ENCODE peak calls at places on chromosome 6, in ten cellular contexts. D is heart right ventricle; A is MM.1S; N is astrocyte; R is H9; X is Panc1; J is testis; W is CD8-positive, alpha-beta T cell; G is breast epithelium; Z is RWPE1. V is an unnamed sample.

GRCh38 chr6:45545416-45545815 is 167.7 kb upstream of the SUPT3H start:
- DNase-seq in R (no peak), D (no peak), J (no peak), G (no peak), X (no peak), W (no peak), N (no peak), A (no peak), Z (no peak), V (no peak)

GRCh38 chr6:147117580-147117979 is 86.6 kb upstream of the STXBP5 start:
- DNase-seq in N (no peak), W (no peak), J (no peak), X (no peak), Z (no peak), G (no peak), R (no peak), D (no peak), A (no peak), V (no peak)

GRCh38 chr6:149392535-149392934 is 7.5 kb upstream of the SUMO4 start:
- DNase-seq in A (no peak), D (no peak), G (no peak), N (no peak), R (no peak), X (no peak), Z (no peak), W (no peak), J (no peak), V (no peak)

GRCh38 chr6:15909290-15910070 is 219.4 kb upstream of the MYLIP start:
- DNase-seq in Z (no peak), R (no peak), A (no peak), G (no peak), N (no peak), X (no peak), D (no peak), W (no peak), J (no peak), V (no peak)

GRCh38 chr6:19052219-19052618 is 665.1 kb downstream of the RNF144B start:
- DNase-seq in A (no peak), J (no peak), D (no peak), W (no peak), Z (no peak), G (no peak), X (no peak), N (peak; percentile 66), R (no peak), V (peak; percentile 18)

GRCh38 chr6:106662458-106662857 is 33.1 kb downstream of the QRSL1 start:
- DNase-seq in Z (no peak), G (no peak), X (no peak), W (no peak), N (no peak), J (no peak), D (no peak), A (no peak), R (no peak), V (no peak)

GRCh38 chr6:14950103-14950969 is 295.5 kb upstream of the JARID2 start:
- DNase-seq in X (no peak), N (no peak), J (no peak), D (no peak), W (no peak), G (no peak), A (no peak), R (no peak), Z (no peak), V (no peak)

GRCh38 chr6:56348578-56348977 is 101.2 kb upstream of the COL21A1 start:
- DNase-seq in G (no peak), A (no peak), X (no peak), W (no peak), N (no peak), R (no peak), Z (no peak), D (no peak), J (no peak), V (no peak)

GRCh38 chr6:118768904-118769325 is 117.5 kb upstream of the CEP85L start:
- DNase-seq in N (no peak), A (peak; percentile 89), D (no peak), X (no peak), G (no peak), J (no peak), W (peak; percentile 2), R (no peak), Z (no peak), V (no peak)

GRCh38 chr6:21033575-21034026 is 499.3 kb downstream of the CDKAL1 start:
- DNase-seq in X (no peak), Z (peak; percentile 70), D (no peak), A (no peak), J (no peak), G (no peak), N (peak; percentile 78), W (no peak), R (no peak), V (no peak)

GRCh38 chr6:45650527-45651135 is 272.9 kb upstream of the SUPT3H start:
- DNase-seq in A (no peak), G (no peak), D (no peak), W (no peak), R (no peak), J (no peak), Z (peak; percentile 76), X (peak; percentile 20), N (peak; percentile 96), V (no peak)

GRCh38 chr6:15077964-15078363 is 167.9 kb upstream of the JARID2 start:
- DNase-seq in D (no peak), Z (no peak), N (no peak), R (peak; percentile 94), W (no peak), A (no peak), X (no peak), J (no peak), G (no peak), V (no peak)

GRCh38 chr6:167825759-167826229 is 917 bp upstream of the AFDN start:
- DNase-seq in X (no peak), A (no peak), Z (peak; percentile 72), W (no peak), D (peak; percentile 44), J (peak; percentile 83), N (no peak), G (peak; percentile 74), R (peak; percentile 83), V (no peak)

DNA sequence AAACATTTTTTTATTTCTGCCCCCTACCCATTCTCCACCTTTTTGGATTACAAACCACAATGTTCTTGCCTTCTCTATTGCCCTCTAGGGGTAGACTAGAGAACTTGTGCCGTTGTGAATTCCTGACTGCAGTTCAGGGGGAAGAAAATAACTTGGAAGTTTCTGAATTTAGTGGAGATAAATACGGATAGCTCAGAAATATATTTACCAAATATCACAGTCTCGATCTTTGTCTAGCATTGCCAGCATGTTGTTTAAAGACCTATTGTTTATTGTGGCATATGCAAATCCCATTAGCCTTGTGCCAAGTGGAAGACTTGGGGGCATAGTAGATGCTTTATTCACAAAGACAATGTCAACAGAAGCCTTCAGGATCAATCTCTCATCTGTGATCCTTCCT is 154.1 kb upstream of the MMS22L start:
- DNase-seq in W (no peak), D (no peak), R (no peak), A (no peak), J (no peak), X (peak; percentile 7), Z (peak; percentile 21), N (peak; percentile 2), G (no peak), V (peak; percentile 71)
- TF ChIP-seq CTCF in W (no peak), D (peak; percentile 59), R (peak; percentile 86), A (peak; percentile 78), J (no peak), X (peak; percentile 81), Z (peak; percentile 73), N (peak; percentile 85), G (peak; percentile 32), V (peak; percentile 80)

DNA sequence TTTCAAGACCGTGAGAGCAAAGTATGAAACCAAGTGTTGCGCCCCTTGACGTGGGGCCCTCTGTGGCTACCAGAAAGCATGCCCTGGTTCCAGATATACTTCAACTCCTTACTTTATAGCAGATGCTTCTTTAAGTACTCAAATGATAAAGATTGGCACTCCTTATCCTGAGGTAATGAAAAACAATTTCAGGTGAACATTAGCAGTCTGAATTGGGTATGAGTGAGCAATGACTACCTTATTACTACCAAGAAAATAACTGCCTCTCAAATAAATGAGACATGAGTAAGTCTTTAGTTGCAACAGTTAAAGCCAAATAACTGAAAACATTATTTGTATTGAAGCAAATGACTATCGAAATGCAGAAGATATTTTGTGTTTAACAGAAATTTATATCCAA is 408.7 kb downstream of the MMUT start:
- DNase-seq in D (no peak), Z (peak; percentile 5), X (no peak), J (no peak), W (no peak), R (no peak), N (no peak), G (no peak), A (no peak), V (no peak)
- H3K27ac ChIP-seq in D (no peak overlapping the region), Z (no peak overlapping the region), X (no peak overlapping the region), J (no peak overlapping the region), W (no peak overlapping the region), R (no peak overlapping the region), N (no peak overlapping the region), G (no peak overlapping the region), A (no peak overlapping the region), V (no peak overlapping the region)

DNA sequence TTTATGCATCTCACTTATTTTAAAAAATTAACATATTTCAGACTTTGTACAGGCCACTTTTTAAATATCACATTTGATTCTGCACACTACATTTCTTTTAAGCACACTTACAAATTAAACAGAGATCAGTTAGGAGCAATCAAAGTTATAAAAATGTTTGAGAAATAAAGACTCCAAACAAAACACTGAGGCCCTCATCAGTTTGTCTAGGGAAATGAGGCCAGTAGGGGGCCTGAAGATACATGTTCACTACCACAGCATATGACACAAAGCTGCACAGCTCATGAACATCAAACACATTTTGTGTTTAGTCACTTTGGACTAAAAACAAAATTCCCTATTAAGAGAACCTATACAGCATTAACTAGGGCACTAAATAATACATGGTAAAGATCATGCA is 180.5 kb downstream of the PDE7B start:
- DNase-seq in Z (peak; percentile 38), G (no peak), D (no peak), X (no peak), A (no peak), W (no peak), R (no peak), J (peak; percentile 62), N (no peak), V (peak; percentile 51)
- TF ChIP-seq CTCF in Z (peak; percentile 10), G (no peak), D (peak; percentile 72), X (peak; percentile 43), A (peak; percentile 38), W (peak; percentile 12), R (peak; percentile 38), J (peak; percentile 31), N (peak; percentile 67), V (peak; percentile 63)

DNA sequence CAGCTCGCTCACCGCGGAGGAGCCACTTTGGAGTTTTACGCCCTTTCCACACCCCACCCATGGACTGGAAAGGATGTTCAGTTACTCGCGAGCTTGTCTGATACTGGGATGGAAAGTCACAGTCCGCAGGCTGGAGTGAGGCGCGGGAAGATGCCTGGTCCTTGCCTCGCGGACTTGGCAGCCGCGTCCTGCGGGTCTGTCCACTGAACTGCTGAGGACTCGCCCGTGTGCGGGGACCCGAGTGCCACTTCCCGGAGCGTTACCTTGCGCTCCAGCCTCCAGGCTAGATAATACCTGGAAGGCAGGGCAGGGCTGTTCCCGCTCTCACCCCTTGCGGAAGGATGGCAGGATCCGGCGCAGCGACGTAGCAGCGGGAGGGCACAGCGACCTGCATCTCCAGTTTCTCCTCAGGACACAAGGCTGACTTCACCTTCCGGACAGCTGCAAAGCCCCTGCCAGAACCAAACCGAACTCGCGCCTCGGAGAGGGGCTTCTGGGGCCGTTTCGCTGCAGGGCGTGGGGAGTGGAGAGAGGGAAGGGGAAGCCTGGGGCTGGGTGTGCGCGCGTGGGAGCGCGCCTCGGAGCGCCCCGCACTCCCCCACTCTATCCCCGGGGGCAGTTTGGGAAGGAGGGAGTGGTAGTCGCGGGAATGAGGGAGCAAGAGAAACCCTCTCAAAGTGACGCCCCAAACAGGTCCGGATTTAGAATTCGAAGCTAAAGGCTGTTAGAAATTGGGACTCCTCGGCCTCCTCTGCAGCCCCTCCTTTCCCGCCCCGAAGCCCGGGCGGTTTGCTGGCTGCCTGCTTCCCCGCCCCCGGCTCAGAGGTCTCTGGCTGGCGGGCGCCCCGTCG is at the start of gene KCNQ5:
- DNase-seq in J (no peak), N (no peak), X (no peak), R (peak; percentile 71), D (no peak), A (no peak), W (no peak), G (no peak), Z (peak; percentile 33), V (peak; percentile 36)
- H3K27ac ChIP-seq in J (no peak within 1 kb of the TSS), N (no peak within 1 kb of the TSS), X (peak within 1 kb of the TSS; percentile 86), R (no peak within 1 kb of the TSS), D (no peak within 1 kb of the TSS), A (peak within 1 kb of the TSS; percentile 58), W (peak within 1 kb of the TSS; percentile 20), G (no peak within 1 kb of the TSS), Z (peak within 1 kb of the TSS; percentile 73), V (peak within 1 kb of the TSS; percentile 66)

V was measured in A673.